ENCODE peak calls at places on chromosomes 7 and 10, in eight cellular contexts. T is CD8-positive, alpha-beta memory T cell; B is RPMI7951; I is cardiac fibroblast; A is nephron progenitor cell; K is anterior cingulate cortex; W is fibroblast of lung; O is T-cell. V is an unnamed sample.

GRCh38 chr7:155490697-155491628 is 33.0 kb downstream of the EN2 start:
- DNase-seq in W (no peak), B (peak; percentile 45), K (no peak), T (no peak), O (no peak), I (peak; percentile 22), A (peak; percentile 69), V (no peak)

GRCh38 chr10:20846263-20846662 is 50.8 kb downstream of the NEBL start:
- DNase-seq in W (no peak), T (no peak), B (no peak), A (no peak), I (no peak), O (no peak), K (no peak), V (no peak)

GRCh38 chr10:19713800-19714525 is 102.3 kb upstream of the PLXDC2 start:
- DNase-seq in A (no peak), K (no peak), B (peak; percentile 64), I (peak; percentile 11), W (no peak), O (no peak), T (no peak), V (no peak)

GRCh38 chr10:35216303-35216905 is 89.8 kb downstream of the CREM start:
- DNase-seq in O (no peak), W (peak; percentile 23), B (peak; percentile 24), A (no peak), T (no peak), I (peak; percentile 54), K (no peak), V (no peak)

GRCh38 chr7:103989785-103990775 is 622 bp upstream of the RELN start:
- DNase-seq in T (no peak), A (peak; percentile 69), I (peak; percentile 39), W (peak; percentile 49), O (no peak), B (no peak), K (no peak), V (no peak)

GRCh38 chr7:82722946-82723345 is 279.4 kb upstream of the CACNA2D1 start:
- DNase-seq in W (no peak), O (no peak), T (no peak), K (no peak), B (no peak), I (no peak), A (no peak), V (no peak)

GRCh38 chr7:4006687-4007086 is 675.4 kb upstream of the FOXK1 start:
- DNase-seq in A (peak; percentile 25), O (no peak), W (no peak), T (no peak), K (no peak), I (no peak), B (peak; percentile 3), V (no peak)

GRCh38 chr7:97096037-97096436 is 21.5 kb upstream of the SDHAF3 start:
- DNase-seq in O (no peak), A (no peak), B (no peak), K (no peak), I (no peak), W (no peak), T (no peak), V (no peak)

GRCh38 chr7:134660961-134661376 is 14.3 kb downstream of the BPGM start:
- DNase-seq in O (no peak), I (peak; percentile 19), W (peak; percentile 50), K (no peak), T (no peak), B (no peak), A (no peak), V (peak; percentile 56)